ENCODE peak calls at places on chromosomes 5 and 9, in seven cellular contexts. M is H1, O is prostate gland, N is GM12878, Z is endothelial cell of umbilical vein, V is GM23338, X is breast epithelium. C is an unnamed sample.

GRCh38 chr5:66892715-66893114 is 296.5 kb downstream of the MAST4 start:
- DNase-seq in M (no peak), O (no peak), N (no peak), Z (no peak), V (no peak), X (no peak), C (no peak)

GRCh38 chr5:137072376-137073174 is 426.6 kb downstream of the SPOCK1 start:
- DNase-seq in M (no peak), O (no peak), N (no peak), Z (peak; percentile 49), V (no peak), X (no peak), C (no peak)

GRCh38 chr5:134462047-134462575 is 50.4 kb upstream of the CDKN2AIPNL start:
- DNase-seq in M (no peak), O (no peak), N (no peak), Z (no peak), V (no peak), X (no peak), C (no peak)

GRCh38 chr5:137122075-137122474 is 377.1 kb downstream of the SPOCK1 start:
- DNase-seq in M (no peak), O (no peak), N (no peak), Z (no peak), V (no peak), X (no peak), C (no peak)

GRCh38 chr5:77645158-77645994 is 6.9 kb upstream of the OTP start:
- DNase-seq in M (no peak), O (no peak), N (no peak), Z (no peak), V (peak; percentile 72), X (no peak), C (no peak)

GRCh38 chr5:43207601-43208000 is 15.6 kb downstream of the NIM1K start:
- DNase-seq in M (no peak), O (no peak), N (no peak), Z (no peak), V (no peak), X (no peak), C (no peak)

GRCh38 chr9:63859475-63860215 is 1425.4 kb downstream of the FOXD4L5 start:
- DNase-seq in M (no peak), O (peak; percentile 28), N (no peak), Z (no peak), V (no peak), X (peak; percentile 18), C (peak; percentile 92)

GRCh38 chr5:53426878-53427277 is 53.6 kb upstream of the FST start:
- DNase-seq in M (no peak), O (no peak), N (no peak), Z (no peak), V (no peak), X (no peak), C (no peak)

GRCh38 chr5:149761461-149761860 is 31.4 kb downstream of the PPARGC1B start:
- DNase-seq in M (no peak), O (no peak), N (no peak), Z (no peak), V (no peak), X (no peak), C (no peak)

GRCh38 chr5:66960373-66961137 is 236.0 kb downstream of the CD180 start:
- DNase-seq in M (no peak), O (no peak), N (no peak), Z (no peak), V (peak; percentile 22), X (no peak), C (no peak)

GRCh38 chr5:139821806-139822552 is 26.4 kb downstream of the PSD2 start:
- DNase-seq in M (no peak), O (no peak), N (no peak), Z (no peak), V (no peak), X (no peak), C (no peak)

GRCh38 chr5:153445875-153446567 is 44.4 kb upstream of the GRIA1 start:
- DNase-seq in M (no peak), O (no peak), N (no peak), Z (no peak), V (peak; percentile 17), X (peak; percentile 29), C (no peak)

GRCh38 chr5:78320461-78320860 is 26.0 kb upstream of the AP3B1 start:
- DNase-seq in M (no peak), O (no peak), N (no peak), Z (peak; percentile 66), V (peak; percentile 67), X (no peak), C (no peak)

GRCh38 chr5:174175869-174176268 is 130.4 kb downstream of the NSG2 start:
- DNase-seq in M (no peak), O (no peak), N (no peak), Z (no peak), V (no peak), X (no peak), C (no peak)

GRCh38 chr5:170426149-170426767 is 37.1 kb upstream of the KCNMB1 start:
- DNase-seq in M (no peak), O (no peak), N (no peak), Z (no peak), V (no peak), X (no peak), C (no peak)

GRCh38 chr9:81028504-81028903 is 660.8 kb downstream of the TLE1 start:
- DNase-seq in M (no peak), O (no peak), N (no peak), Z (peak; percentile 61), V (no peak), X (no peak), C (no peak)

GRCh38 chr9:13424872-13425271 is 145.4 kb upstream of the MPDZ start:
- DNase-seq in M (no peak), O (no peak), N (no peak), Z (no peak), V (no peak), X (no peak), C (no peak)

GRCh38 chr9:110130211-110130610 is 77.7 kb downstream of the C9orf152 start:
- DNase-seq in M (no peak), O (no peak), N (no peak), Z (no peak), V (peak; percentile 35), X (no peak), C (no peak)
- H3K4me1 ChIP-seq in M (peaks cover 30% of the 10 kb centered on the region), O (no peaks in the 10 kb centered on the region), N (peaks cover 71% of the 10 kb centered on the region), Z (peaks cover 77% of the 10 kb centered on the region), V (peaks cover 62% of the 10 kb centered on the region), X (no peaks in the 10 kb centered on the region), C (peaks cover 90% of the 10 kb centered on the region)

DNA sequence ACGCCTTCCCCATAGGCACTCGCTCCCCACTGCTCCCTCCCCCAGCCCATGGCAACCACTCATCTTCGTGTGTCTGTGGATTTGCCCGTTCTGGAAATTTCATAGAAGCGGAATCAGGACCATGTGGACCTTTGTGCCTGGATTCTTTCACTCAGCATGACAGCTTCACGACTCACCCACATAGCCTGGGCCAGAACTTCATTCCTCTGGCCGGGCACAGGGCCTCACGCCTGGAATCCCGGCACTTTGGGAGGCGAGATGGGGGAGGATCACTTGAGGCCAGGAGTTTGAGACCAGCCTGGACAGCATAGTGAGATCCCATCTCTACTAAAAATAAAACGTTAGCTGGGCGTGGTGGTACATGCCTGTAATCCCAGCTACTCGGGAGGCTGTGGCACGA is 12.1 kb upstream of the DIPK1B start:
- DNase-seq in M (no peak), O (no peak), N (no peak), Z (no peak), V (no peak), X (no peak), C (no peak)
- TF ChIP-seq POLR2AphosphoS5 in M (no peak), O (no peak), N (no peak), Z (no peak), V (no peak), X (no peak), C (no peak)

GRCh38 chr9:118631956-118632355 is 737.3 kb downstream of the BRINP1 start:
- DNase-seq in M (no peak), O (no peak), N (no peak), Z (no peak), V (peak; percentile 17), X (no peak), C (no peak)
- TF ChIP-seq CTCF in M (no peak), O (no peak), N (no peak), Z (no peak), V (no peak), X (no peak), C (no peak)

GRCh38 chr5:172872997-172873491 is 39.0 kb downstream of the ERGIC1 start:
- DNase-seq in M (no peak), O (peak; percentile 70), N (no peak), Z (peak; percentile 90), V (no peak), X (peak; percentile 66), C (peak; percentile 96)

GRCh38 chr5:172874647-172875371 is 40.8 kb downstream of the ERGIC1 start:
- DNase-seq in M (no peak), O (no peak), N (no peak), Z (no peak), V (no peak), X (no peak), C (no peak)

GRCh38 chr5:172873513-172873912 is 39.5 kb downstream of the ERGIC1 start:
- DNase-seq in M (no peak), O (no peak), N (no peak), Z (no peak), V (no peak), X (no peak), C (no peak)

GRCh38 chr5:172877496-172878260 is 43.6 kb downstream of the ERGIC1 start:
- DNase-seq in M (no peak), O (no peak), N (no peak), Z (no peak), V (no peak), X (no peak), C (no peak)

DNA sequence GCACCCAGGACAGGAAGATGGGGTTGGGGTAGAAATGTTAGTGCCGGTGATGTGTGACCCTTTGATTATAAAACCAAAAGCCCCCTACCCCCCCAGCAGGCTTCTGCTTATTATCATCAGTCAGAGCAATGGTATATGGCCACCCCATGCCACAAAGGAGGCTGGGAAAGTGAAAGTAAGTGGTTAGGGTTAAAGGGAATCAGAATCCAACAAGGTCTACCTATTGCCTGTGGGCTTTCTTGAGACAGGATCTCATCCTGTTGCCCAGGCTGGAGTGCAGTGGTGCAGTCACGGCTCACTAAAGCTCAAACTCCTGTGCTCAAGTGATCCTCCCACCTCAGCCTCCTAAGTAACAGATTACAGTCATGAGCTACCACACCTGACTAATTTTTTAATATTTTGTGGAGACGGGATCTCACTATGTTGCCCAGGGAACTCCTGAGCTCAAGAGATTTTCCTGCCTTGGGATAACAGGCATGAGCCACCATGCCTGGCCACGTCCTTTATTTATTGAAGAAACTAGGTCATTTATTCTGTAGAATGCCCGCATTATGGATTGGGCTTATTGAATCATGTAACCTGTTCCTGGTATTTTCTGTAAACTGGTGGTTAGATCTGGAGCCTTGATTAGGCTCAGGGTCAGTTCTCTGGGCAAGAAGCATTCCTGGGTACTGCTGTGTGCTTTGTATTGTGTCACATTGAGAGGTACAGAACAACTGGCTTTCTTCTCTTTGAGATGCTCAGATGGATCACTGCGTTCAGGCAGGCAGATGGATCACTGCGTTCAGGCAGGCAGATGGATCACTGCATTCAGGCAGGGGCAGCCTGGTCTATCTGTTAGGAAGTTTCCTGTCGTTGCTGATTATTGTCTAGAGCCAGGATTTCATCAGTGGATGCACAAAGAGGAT is 41.6 kb downstream of the ERGIC1 start:
- DNase-seq in M (no peak), O (no peak), N (no peak), Z (no peak), V (no peak), X (no peak), C (no peak)
- H3K4me1 ChIP-seq in M (peaks cover 17% of the 10 kb centered on the region), O (peaks cover 28% of the 10 kb centered on the region), N (peaks cover 1% of the 10 kb centered on the region), Z (peaks cover 67% of the 10 kb centered on the region), V (peaks cover 27% of the 10 kb centered on the region), X (no peaks in the 10 kb centered on the region), C (peaks cover 68% of the 10 kb centered on the region)

C was measured in esophagus muscularis mucosa.